ENCODE peak calls at places on chromosome 16, in four cellular contexts. P is CD8-positive, alpha-beta memory T cell; M is activated T-helper 1 cell treated with Interleukin-2 at 50 U/mL for 16 hours; S is DMS53. K is an unnamed sample.

GRCh38 chr16:87143661-87144121 is 173.5 kb downstream of the C16orf95 start:
- DNase-seq in P (no peak), S (no peak), M (no peak), K (no peak)

GRCh38 chr16:2082171-2082982 is 34.6 kb downstream of the TSC2 start:
- DNase-seq in P (no peak), M (no peak), S (peak; percentile 98), K (no peak)

GRCh38 chr16:9135797-9136196 is 44.4 kb downstream of the HAPSTR1 start:
- DNase-seq in S (no peak), P (no peak), M (no peak), K (no peak)

GRCh38 chr16:2386990-2387389 is 42.3 kb upstream of the CCNF start:
- DNase-seq in M (no peak), P (no peak), S (peak; percentile 62), K (no peak)

GRCh38 chr16:14423344-14423743 is 206.7 kb downstream of the PARN start:
- DNase-seq in M (no peak), S (no peak), P (no peak), K (no peak)

GRCh38 chr16:79897444-79898146 is 297.1 kb upstream of the MAF start:
- DNase-seq in P (no peak), S (no peak), M (no peak), K (no peak)

GRCh38 chr16:84823484-84823883 is 3.7 kb downstream of the CRISPLD2 start:
- DNase-seq in M (no peak), S (no peak), P (no peak), K (no peak)

GRCh38 chr16:27628216-27628945 is 78.4 kb downstream of the KATNIP start:
- DNase-seq in S (no peak), P (no peak), M (no peak), K (no peak)

GRCh38 chr16:64926476-64926875 is 195.4 kb downstream of the CDH11 start:
- DNase-seq in S (no peak), P (no peak), M (no peak), K (no peak)

GRCh38 chr16:13426279-13426678 is 493.7 kb upstream of the ERCC4 start:
- DNase-seq in M (no peak), P (no peak), S (no peak), K (no peak)

GRCh38 chr16:57859331-57859730 is 57.0 kb upstream of the KIFC3 start:
- DNase-seq in M (no peak), P (no peak), S (peak; percentile 28), K (no peak)

GRCh38 chr16:83561876-83562275 is 245.9 kb upstream of the HSBP1 start:
- DNase-seq in P (no peak), S (no peak), M (no peak), K (no peak)

K was measured in globus pallidus.